ENCODE peak calls at places on chromosomes 3 and 15, in seven cellular contexts. One of them, this sample, is unnamed.

GRCh38 chr3:51966016-51966415 is 1.2 kb downstream of the PCBP4 start:
- DNase-seq in anterior cingulate cortex: peak
- DNase-seq in CD8-positive, alpha-beta T cell: no peak
- DNase-seq in hepatic stellate cell: no peak
- DNase-seq in IMR-90: no peak
- DNase-seq in activated naive CD4-positive, alpha-beta T cell: no peak
- DNase-seq in activated CD8-positive, alpha-beta memory T cell treated with anti-CD3 and anti-CD28 coated beads for 24 hours: no peak
- DNase-seq in this sample: no peak

GRCh38 chr3:161372321-161373260 is 1.3 kb upstream of the SPTSSB start:
- DNase-seq in anterior cingulate cortex: no peak
- DNase-seq in CD8-positive, alpha-beta T cell: no peak
- DNase-seq in hepatic stellate cell: peak
- DNase-seq in activated CD8-positive, alpha-beta memory T cell treated with anti-CD3 and anti-CD28 coated beads for 24 hours: peak
- DNase-seq in IMR-90: no peak
- DNase-seq in activated naive CD4-positive, alpha-beta T cell: no peak
- DNase-seq in this sample: no peak

GRCh38 chr3:19932422-19932821 is 1.6 kb downstream of the EFHB start:
- DNase-seq in activated CD8-positive, alpha-beta memory T cell treated with anti-CD3 and anti-CD28 coated beads for 24 hours: no peak
- DNase-seq in anterior cingulate cortex: no peak
- DNase-seq in IMR-90: no peak
- DNase-seq in hepatic stellate cell: no peak
- DNase-seq in CD8-positive, alpha-beta T cell: no peak
- DNase-seq in activated naive CD4-positive, alpha-beta T cell: no peak
- DNase-seq in this sample: no peak

GRCh38 chr15:98025237-98025636 is 64.7 kb downstream of the ARRDC4 start:
- DNase-seq in activated naive CD4-positive, alpha-beta T cell: no peak
- DNase-seq in CD8-positive, alpha-beta T cell: no peak
- DNase-seq in hepatic stellate cell: no peak
- DNase-seq in activated CD8-positive, alpha-beta memory T cell treated with anti-CD3 and anti-CD28 coated beads for 24 hours: no peak
- DNase-seq in IMR-90: peak
- DNase-seq in anterior cingulate cortex: no peak
- DNase-seq in this sample: no peak

GRCh38 chr3:143124683-143125520 is 5.3 kb downstream of the CHST2 start:
- DNase-seq in hepatic stellate cell: no peak
- DNase-seq in anterior cingulate cortex: no peak
- DNase-seq in IMR-90: no peak
- DNase-seq in CD8-positive, alpha-beta T cell: no peak
- DNase-seq in activated CD8-positive, alpha-beta memory T cell treated with anti-CD3 and anti-CD28 coated beads for 24 hours: no peak
- DNase-seq in activated naive CD4-positive, alpha-beta T cell: no peak
- DNase-seq in this sample: no peak

GRCh38 chr3:48852151-48852550 is 4.5 kb upstream of the PRKAR2A start:
- DNase-seq in hepatic stellate cell: no peak
- DNase-seq in activated CD8-positive, alpha-beta memory T cell treated with anti-CD3 and anti-CD28 coated beads for 24 hours: no peak
- DNase-seq in IMR-90: no peak
- DNase-seq in CD8-positive, alpha-beta T cell: no peak
- DNase-seq in activated naive CD4-positive, alpha-beta T cell: no peak
- DNase-seq in anterior cingulate cortex: no peak
- DNase-seq in this sample: no peak

GRCh38 chr3:157089455-157090221 is 70.3 kb downstream of the CCNL1 start:
- DNase-seq in activated naive CD4-positive, alpha-beta T cell: no peak
- DNase-seq in CD8-positive, alpha-beta T cell: no peak
- DNase-seq in activated CD8-positive, alpha-beta memory T cell treated with anti-CD3 and anti-CD28 coated beads for 24 hours: no peak
- DNase-seq in IMR-90: peak
- DNase-seq in hepatic stellate cell: no peak
- DNase-seq in anterior cingulate cortex: no peak
- DNase-seq in this sample: peak

GRCh38 chr3:172156309-172156998 is 117.1 kb downstream of the FNDC3B start:
- DNase-seq in anterior cingulate cortex: no peak
- DNase-seq in hepatic stellate cell: no peak
- DNase-seq in CD8-positive, alpha-beta T cell: no peak
- DNase-seq in activated CD8-positive, alpha-beta memory T cell treated with anti-CD3 and anti-CD28 coated beads for 24 hours: no peak
- DNase-seq in activated naive CD4-positive, alpha-beta T cell: no peak
- DNase-seq in IMR-90: no peak
- DNase-seq in this sample: no peak

GRCh38 chr3:122021811-122022401 is at the start of gene ILDR1:
- DNase-seq in activated CD8-positive, alpha-beta memory T cell treated with anti-CD3 and anti-CD28 coated beads for 24 hours: no peak
- DNase-seq in IMR-90: no peak
- DNase-seq in activated naive CD4-positive, alpha-beta T cell: no peak
- DNase-seq in anterior cingulate cortex: no peak
- DNase-seq in CD8-positive, alpha-beta T cell: no peak
- DNase-seq in hepatic stellate cell: no peak
- DNase-seq in this sample: no peak

GRCh38 chr15:90001683-90002427 is 731 bp downstream of the ZNF710 start:
- DNase-seq in IMR-90: peak
- DNase-seq in activated naive CD4-positive, alpha-beta T cell: no peak
- DNase-seq in anterior cingulate cortex: peak
- DNase-seq in CD8-positive, alpha-beta T cell: peak
- DNase-seq in activated CD8-positive, alpha-beta memory T cell treated with anti-CD3 and anti-CD28 coated beads for 24 hours: peak
- DNase-seq in hepatic stellate cell: peak
- DNase-seq in this sample: peak

GRCh38 chr15:53833134-53833624 is 73.7 kb upstream of the WDR72 start:
- DNase-seq in hepatic stellate cell: no peak
- DNase-seq in activated CD8-positive, alpha-beta memory T cell treated with anti-CD3 and anti-CD28 coated beads for 24 hours: no peak
- DNase-seq in activated naive CD4-positive, alpha-beta T cell: no peak
- DNase-seq in CD8-positive, alpha-beta T cell: no peak
- DNase-seq in IMR-90: peak
- DNase-seq in anterior cingulate cortex: no peak
- DNase-seq in this sample: no peak

GRCh38 chr3:187750041-187750512 is 4.8 kb upstream of the BCL6 start:
- DNase-seq in anterior cingulate cortex: no peak
- DNase-seq in activated CD8-positive, alpha-beta memory T cell treated with anti-CD3 and anti-CD28 coated beads for 24 hours: no peak
- DNase-seq in CD8-positive, alpha-beta T cell: no peak
- DNase-seq in IMR-90: peak
- DNase-seq in hepatic stellate cell: no peak
- DNase-seq in activated naive CD4-positive, alpha-beta T cell: no peak
- DNase-seq in this sample: no peak

This sample was measured in T-helper 9 cell.